ENCODE peak calls at places on chromosomes 16 and 17, in eight cellular contexts. X, C, K, J, Z, G, D and N are unnamed samples.

GRCh38 chr16:4032768-4033167 is 83.5 kb downstream of the ADCY9 start:
- DNase-seq in J (no peak), K (no peak), Z (no peak), X (no peak), G (no peak), D (peak; percentile 94), C (no peak), N (no peak)

GRCh38 chr17:2860045-2860444 is 63.8 kb downstream of the RAP1GAP2 start:
- DNase-seq in Z (no peak), J (no peak), K (no peak), X (no peak), C (no peak), D (no peak), G (no peak), N (no peak)

GRCh38 chr16:47311738-47312505 is 148.9 kb downstream of the ITFG1 start:
- DNase-seq in J (no peak), X (no peak), C (no peak), Z (peak; percentile 26), G (no peak), K (no peak), D (no peak), N (no peak)

GRCh38 chr17:2183346-2183745 is 120.2 kb downstream of the SMG6 start:
- DNase-seq in J (no peak), Z (no peak), X (no peak), D (no peak), G (no peak), K (no peak), C (no peak), N (no peak)

GRCh38 chr17:75325827-75326586 is 36.8 kb upstream of the SLC25A19 start:
- DNase-seq in X (no peak), K (no peak), J (no peak), G (no peak), Z (no peak), C (no peak), D (no peak), N (no peak)

GRCh38 chr16:17377360-17378324 is 93.1 kb downstream of the XYLT1 start:
- DNase-seq in J (no peak), D (no peak), Z (no peak), K (peak; percentile 67), G (no peak), X (no peak), C (no peak), N (peak; percentile 55)

GRCh38 chr16:50557046-50557445 is 8.8 kb downstream of the NKD1 start:
- DNase-seq in C (no peak), D (no peak), G (no peak), X (no peak), Z (no peak), J (no peak), K (no peak), N (no peak)

GRCh38 chr17:39739885-39740356 is 2.2 kb downstream of the GRB7 start:
- DNase-seq in K (no peak), G (no peak), C (no peak), Z (no peak), J (no peak), X (no peak), D (peak; percentile 17), N (no peak)

GRCh38 chr17:8696456-8696855 is 48.2 kb downstream of the CCDC42 start:
- DNase-seq in Z (no peak), G (no peak), J (no peak), K (no peak), D (no peak), X (no peak), C (no peak), N (no peak)

GRCh38 chr17:81064746-81065475 is 30.0 kb downstream of the BAIAP2 start:
- DNase-seq in K (no peak), X (no peak), G (no peak), D (no peak), J (no peak), C (no peak), Z (no peak), N (no peak)

DNA sequence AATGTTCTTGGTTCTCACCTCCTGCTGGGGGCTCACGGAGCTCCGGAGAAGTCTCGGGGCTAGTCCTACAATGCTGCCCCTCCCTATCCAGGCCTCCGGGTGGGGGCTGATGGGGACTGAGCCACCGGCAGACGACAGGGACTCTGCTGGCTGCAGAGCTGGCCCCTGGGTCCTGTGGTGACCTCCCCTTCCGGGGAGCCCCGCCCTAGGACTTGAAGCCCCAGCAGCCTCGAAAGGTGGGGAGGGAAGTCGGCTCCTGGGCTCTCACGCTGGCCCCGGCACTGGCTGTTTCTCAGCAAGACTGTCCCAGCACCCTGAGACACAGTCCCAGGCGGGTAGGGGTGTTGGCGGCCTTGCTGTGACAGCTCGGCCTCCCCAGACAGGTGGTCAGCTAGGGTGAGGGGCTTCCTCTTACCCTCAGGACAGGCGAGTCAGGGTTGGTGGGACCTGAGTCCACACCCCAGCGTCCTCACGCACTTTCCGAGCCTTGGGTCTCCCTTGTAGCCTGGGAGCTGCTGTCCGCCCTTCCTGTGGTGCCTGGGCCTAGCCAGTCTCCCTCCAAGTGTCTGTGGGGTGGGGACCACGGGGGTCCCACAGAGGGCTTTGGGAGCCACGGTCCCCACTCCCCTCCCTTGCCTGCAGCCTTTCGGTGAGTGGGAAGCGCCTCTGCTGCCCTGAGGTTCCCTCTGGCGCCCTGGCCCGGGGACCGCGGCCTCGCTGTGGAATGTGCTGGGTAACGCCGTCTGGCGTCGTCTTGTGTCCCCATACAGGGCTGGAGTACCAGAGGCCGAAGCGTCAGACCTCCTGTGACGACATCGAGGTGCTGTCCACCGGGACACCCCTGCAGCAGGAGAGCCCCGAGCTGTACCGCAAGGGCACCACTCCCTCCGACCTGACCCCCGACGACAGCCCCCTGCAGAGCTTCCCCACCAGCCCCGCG is 76.6 kb downstream of the KLHDC4 start:
- DNase-seq in J (no peak), X (no peak), C (no peak), Z (no peak), G (no peak), D (no peak), K (no peak), N (no peak)
- TF ChIP-seq CTCF in J (no peak), X (no peak), C (no peak), Z (no peak), G (no peak), D (no peak), K (no peak), N (no peak)

GRCh38 chr17:33712120-33712519 is 419.0 kb upstream of the ASIC2 start:
- DNase-seq in X (no peak), G (no peak), C (no peak), K (no peak), J (no peak), D (no peak), Z (no peak), N (no peak)
- TF ChIP-seq CTCF in X (peak; percentile 11), G (no peak), C (no peak), K (no peak), J (no peak), D (no peak), Z (peak; percentile 27), N (no peak)

GRCh38 chr17:63600569-63601438 is at the start of gene TACO1:
- DNase-seq in X (peak; percentile 81), G (peak; percentile 65), D (peak; percentile 85), K (peak; percentile 90), C (peak; percentile 76), J (peak; percentile 67), Z (no peak), N (peak; percentile 89)
- TF ChIP-seq CTCF in X (no peak), G (no peak), D (peak; percentile 6), K (no peak), C (no peak), J (no peak), Z (no peak), N (no peak)

DNA sequence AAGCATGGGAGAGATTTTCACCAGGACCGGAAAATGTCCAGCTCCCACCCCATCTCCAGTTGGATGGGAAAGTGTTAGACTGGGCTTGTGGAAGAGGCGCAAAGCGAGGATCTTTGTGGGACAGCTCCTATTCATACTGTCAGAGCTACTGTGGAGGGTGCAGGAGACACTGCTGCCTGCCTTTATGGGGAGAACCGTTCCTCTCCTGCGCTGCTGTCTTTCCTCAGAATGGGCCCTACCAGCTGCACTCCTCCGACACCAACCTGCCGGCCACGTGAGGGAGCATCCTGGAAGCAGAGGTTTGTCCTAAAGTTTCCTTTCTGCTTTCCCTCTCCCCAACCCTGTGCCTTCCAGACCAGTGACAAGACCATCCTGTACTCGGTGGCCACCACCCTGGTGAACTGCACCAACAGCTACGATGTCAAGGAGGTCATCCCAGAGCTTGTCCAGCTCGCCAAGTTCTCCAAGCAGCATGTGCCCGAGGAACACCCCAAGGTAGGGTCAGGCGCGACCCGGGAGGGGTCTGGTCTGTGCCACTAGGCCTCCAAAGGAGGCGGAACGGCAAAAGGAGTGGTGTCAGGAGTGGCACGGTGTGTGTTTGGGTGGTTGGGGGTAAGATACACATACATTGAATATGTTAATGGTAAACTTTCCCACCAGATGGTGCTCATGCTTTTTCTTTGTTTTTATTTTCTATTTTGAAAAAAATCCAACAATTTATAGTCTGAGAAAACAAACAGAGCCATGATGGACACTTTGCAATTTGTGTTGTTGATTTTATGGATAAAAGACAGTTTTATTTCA is 23.0 kb downstream of the SLC35G3 start:
- DNase-seq in D (no peak), Z (no peak), G (no peak), J (no peak), C (no peak), X (no peak), K (peak; percentile 63), N (peak; percentile 56)
- TF ChIP-seq CTCF in D (peak; percentile 37), Z (peak; percentile 37), G (peak; percentile 18), J (peak; percentile 19), C (no peak), X (peak; percentile 9), K (no peak), N (peak; percentile 5)

GRCh38 chr16:73558219-73558618 is 510.3 kb upstream of the ZFHX3 start:
- DNase-seq in C (no peak), G (no peak), K (no peak), D (no peak), J (no peak), X (no peak), Z (no peak), N (no peak)
- TF ChIP-seq CTCF in C (no peak), G (no peak), K (no peak), D (no peak), J (no peak), X (no peak), Z (no peak), N (no peak)

DNA sequence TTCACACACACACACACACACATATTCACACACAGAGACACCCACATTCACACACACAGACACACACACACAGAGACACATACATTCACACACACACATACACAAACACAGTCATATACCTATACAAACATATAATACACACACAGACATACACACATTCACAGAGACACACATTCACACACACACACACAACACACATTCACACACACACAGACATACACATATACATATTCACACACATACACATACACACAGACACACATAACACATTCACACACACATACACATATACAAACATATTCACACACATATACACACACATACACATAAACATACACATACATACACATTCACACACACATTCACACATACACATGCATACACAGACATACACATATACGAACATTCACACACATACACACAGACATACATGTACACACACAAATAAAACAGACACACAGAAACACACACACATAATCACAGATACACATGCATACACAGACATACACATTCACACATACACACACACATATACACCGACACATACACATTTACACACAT is 7.9 kb downstream of the PRCD start:
- DNase-seq in X (no peak), C (no peak), D (no peak), G (no peak), K (no peak), J (no peak), Z (no peak), N (no peak)
- TF ChIP-seq CTCF in X (no peak), C (no peak), D (no peak), G (no peak), K (no peak), J (peak; percentile 19), Z (no peak), N (no peak)

GRCh38 chr16:10594312-10594950 is 14.0 kb upstream of the EMP2 start:
- DNase-seq in X (no peak), J (no peak), C (no peak), Z (no peak), D (peak; percentile 17), G (no peak), K (no peak), N (no peak)
- TF ChIP-seq CTCF in X (no peak), J (no peak), C (no peak), Z (no peak), D (no peak), G (no peak), K (no peak), N (no peak)